ENCODE peak calls at places on chromosomes 2 and 18, in four cellular contexts. E is activated CD8-positive, alpha-beta memory T cell treated with anti-CD3 and anti-CD28 coated beads, Interleukin-2, amount 50 U/mL, for 4 hours; P is NCI-H1092 treated with DMSO at 0.1 percent for 48 hours; I is GM04504. R is an unnamed sample.
A peak's percentile ranks its signal among the peaks of the same experiment; 100 is the strongest.

GRCh38 chr2:200306719-200306968 is 151 bp downstream of the SPATS2L start:
- DNase-seq in E (no peak), P (no peak), I (no peak), R (no peak)

GRCh38 chr2:54497738-54498680 is 41.9 kb downstream of the SPTBN1 start:
- DNase-seq in P (no peak), E (no peak), I (no peak), R (no peak)

GRCh38 chr2:181112916-181113315 is 132.5 kb downstream of the UBE2E3 start:
- DNase-seq in E (no peak), I (no peak), P (no peak), R (no peak)

GRCh38 chr18:59005266-59005665 is 134.4 kb upstream of the SEC11C start:
- DNase-seq in E (no peak), I (peak; percentile 69), P (no peak), R (peak; percentile 57)

GRCh38 chr18:57438669-57439616 is 3.8 kb downstream of the ONECUT2 start:
- DNase-seq in P (peak; percentile 63), E (no peak), I (no peak), R (no peak)

GRCh38 chr18:44520981-44521672 is 159.6 kb upstream of the SETBP1 start:
- DNase-seq in E (no peak), I (no peak), P (no peak), R (no peak)

GRCh38 chr2:207166039-207166348 is 246 bp upstream of the KLF7 start:
- DNase-seq in I (peak; percentile 100), E (peak; percentile 92), P (peak; percentile 97), R (peak; percentile 99)

GRCh38 chr2:30371772-30372373 is 75.2 kb upstream of the LCLAT1 start:
- DNase-seq in E (no peak), P (no peak), I (peak; percentile 65), R (no peak)

GRCh38 chr2:99888617-99889016 is 253.8 kb downstream of the AFF3 start:
- DNase-seq in I (no peak), P (no peak), E (no peak), R (no peak)

GRCh38 chr2:26251893-26252292 is 7.2 kb downstream of the HADHB start:
- DNase-seq in E (no peak), P (peak; percentile 49), I (no peak), R (no peak)

GRCh38 chr2:189142893-189143759 is 36.4 kb downstream of the COL5A2 start:
- DNase-seq in E (peak; percentile 22), P (peak; percentile 22), I (no peak), R (no peak)

GRCh38 chr2:104656496-104657310 is 197.2 kb upstream of the POU3F3 start:
- DNase-seq in P (no peak), I (no peak), E (no peak), R (no peak)

GRCh38 chr18:67525328-67526110 is 9.0 kb upstream of the DSEL start:
- DNase-seq in P (no peak), I (peak; percentile 95), E (no peak), R (peak; percentile 67)

GRCh38 chr2:186256540-186256939 is 229.5 kb upstream of the ZC3H15 start:
- DNase-seq in E (no peak), I (no peak), P (peak; percentile 35), R (no peak)

GRCh38 chr18:37565985-37566478 is 434 bp upstream of the CELF4 start:
- DNase-seq in E (no peak), I (no peak), P (peak; percentile 96), R (peak; percentile 54)

GRCh38 chr18:25061345-25061744 is 290.6 kb downstream of the ZNF521 start:
- DNase-seq in E (no peak), I (no peak), P (no peak), R (no peak)

GRCh38 chr2:230400454-230400853 is 15.5 kb upstream of the SP100 start:
- DNase-seq in E (no peak), P (no peak), I (no peak), R (no peak)

GRCh38 chr18:71808576-71808975 is 735.6 kb downstream of the CBLN2 start:
- DNase-seq in I (no peak), P (no peak), E (no peak), R (no peak)

GRCh38 chr2:181307203-181307991 is 149.8 kb upstream of the ITGA4 start:
- DNase-seq in I (no peak), E (no peak), P (no peak), R (no peak)

GRCh38 chr18:26813043-26813442 is 52.5 kb downstream of the AQP4 start:
- DNase-seq in P (no peak), E (no peak), I (no peak), R (no peak)